ENCODE peak calls at places on chromosomes 3 and 15, in five cellular contexts. E is IMR-90, S is neuronal stem cell, Y is mesendoderm, H is H1. V is an unnamed sample. For H3K4me1, the result is how much of the 10 kb centered on the place peaks cover.

GRCh38 chr3:35437381-35437780 is 201.9 kb upstream of the ARPP21 start:
- DNase-seq in E (no peak), S (no peak), Y (no peak), H (no peak), V (no peak)

GRCh38 chr3:10285742-10286524 is 6.8 kb downstream of the GHRL start:
- DNase-seq in E (peak), S (no peak), Y (no peak), H (no peak), V (no peak)

GRCh38 chr15:62432702-62433398 is 267.8 kb upstream of the C2CD4B start:
- DNase-seq in E (no peak), S (no peak), Y (no peak), H (no peak), V (no peak)

GRCh38 chr3:176650478-176650877 is 546.8 kb downstream of the TBL1XR1 start:
- DNase-seq in E (peak), S (no peak), Y (peak), H (no peak), V (peak)

GRCh38 chr3:138941259-138941885 is 5.6 kb downstream of the FOXL2 start:
- DNase-seq in E (peak), S (peak), Y (peak), H (no peak), V (peak)

GRCh38 chr15:100788731-100789105 is 90.9 kb upstream of the ALDH1A3 start:
- DNase-seq in E (no peak), S (no peak), Y (no peak), H (no peak), V (no peak)

GRCh38 chr15:82966671-82967071 is 14.2 kb upstream of the HOMER2 start:
- DNase-seq in E (no peak), S (no peak), Y (no peak), H (no peak), V (no peak)

GRCh38 chr3:142356818-142357217 is 91.0 kb downstream of the XRN1 start:
- DNase-seq in E (no peak), S (no peak), Y (no peak), H (no peak), V (no peak)

GRCh38 chr3:8313591-8314298 is 187.9 kb upstream of the LMCD1 start:
- DNase-seq in E (no peak), S (no peak), Y (peak), H (no peak), V (no peak)

DNA sequence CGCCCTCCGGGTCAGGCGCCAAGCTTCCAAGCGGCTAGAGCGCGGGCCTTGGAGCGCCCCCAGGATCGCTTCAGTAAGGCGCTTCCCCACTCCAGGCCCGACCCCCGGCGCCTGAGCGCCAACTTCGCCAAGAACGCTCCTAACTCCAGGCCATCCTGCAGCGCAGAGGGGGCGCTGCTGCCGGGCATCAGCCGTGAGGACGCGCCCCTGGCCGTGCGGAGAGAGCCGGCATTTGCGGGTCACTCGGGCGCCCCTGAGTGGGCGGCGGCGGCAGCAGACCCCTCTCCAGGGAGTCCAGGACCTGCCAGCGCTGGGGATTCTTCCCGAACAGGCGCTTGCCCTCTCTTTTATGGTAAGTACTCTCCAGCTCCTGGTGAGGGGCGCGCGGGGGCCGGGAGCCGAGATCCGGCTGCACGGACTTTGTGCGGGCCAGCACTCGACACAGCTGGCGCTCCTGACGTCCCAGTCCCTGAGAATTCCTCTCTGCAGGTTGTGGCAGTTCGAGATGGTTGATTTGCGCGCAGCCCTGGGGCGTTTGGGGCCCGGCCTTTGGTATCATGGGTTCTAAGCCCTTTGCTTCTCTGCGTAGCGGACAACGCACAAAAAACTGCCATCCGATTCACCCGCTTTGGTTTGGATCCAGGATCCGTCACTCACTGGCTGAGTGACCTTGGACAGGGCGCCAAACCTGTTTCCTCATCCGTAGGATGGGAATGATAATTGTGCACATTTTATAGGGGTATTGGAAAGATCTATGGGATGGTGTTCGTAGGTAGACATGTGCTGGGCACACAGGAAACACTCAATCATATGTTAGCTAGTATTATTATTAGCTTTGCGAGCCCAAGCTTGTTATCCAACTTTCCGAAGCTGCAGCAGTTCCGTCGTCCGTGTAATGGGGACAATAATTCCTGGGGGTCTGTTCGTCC is 758 bp downstream of the SPSB4 start:
- DNase-seq in E (peak), S (peak), Y (peak), H (no peak), V (peak)
- H3K4me1 ChIP-seq in E (under half), S (under half), Y (under half), H (under half), V (under half)

DNA sequence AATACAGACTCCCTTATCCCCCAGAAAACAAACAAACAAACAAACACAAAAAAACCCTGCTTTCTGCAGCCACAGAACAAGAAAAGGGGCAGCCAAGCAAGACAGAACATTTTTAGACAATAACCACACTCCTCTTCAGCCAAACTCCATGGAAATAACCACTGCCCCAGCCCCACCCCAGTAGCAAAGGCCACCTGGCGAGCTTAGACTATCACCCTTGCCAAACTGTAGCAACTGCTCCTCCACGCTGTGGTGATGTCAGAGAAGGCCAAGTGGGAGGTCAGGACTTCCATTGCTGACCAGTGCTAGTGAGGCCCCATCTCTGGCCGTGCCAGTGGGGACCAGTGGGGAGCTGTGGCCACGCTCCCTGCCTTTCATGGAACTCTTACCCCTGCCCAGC is 60.3 kb upstream of the CHRNA7 start:
- DNase-seq in E (no peak), S (no peak), Y (no peak), H (no peak), V (no peak)
- H2BK15ac ChIP-seq in E (no peak), S (no peak), Y (no peak), H (no peak), V (no peak)

GRCh38 chr3:52056521-52056967 is at the start of gene DUSP7:
- DNase-seq in E (peak), S (peak), Y (peak), H (no peak), V (peak)
- H3K4me3 ChIP-seq in E (peak), S (peak), Y (peak), H (peak), V (peak)

DNA sequence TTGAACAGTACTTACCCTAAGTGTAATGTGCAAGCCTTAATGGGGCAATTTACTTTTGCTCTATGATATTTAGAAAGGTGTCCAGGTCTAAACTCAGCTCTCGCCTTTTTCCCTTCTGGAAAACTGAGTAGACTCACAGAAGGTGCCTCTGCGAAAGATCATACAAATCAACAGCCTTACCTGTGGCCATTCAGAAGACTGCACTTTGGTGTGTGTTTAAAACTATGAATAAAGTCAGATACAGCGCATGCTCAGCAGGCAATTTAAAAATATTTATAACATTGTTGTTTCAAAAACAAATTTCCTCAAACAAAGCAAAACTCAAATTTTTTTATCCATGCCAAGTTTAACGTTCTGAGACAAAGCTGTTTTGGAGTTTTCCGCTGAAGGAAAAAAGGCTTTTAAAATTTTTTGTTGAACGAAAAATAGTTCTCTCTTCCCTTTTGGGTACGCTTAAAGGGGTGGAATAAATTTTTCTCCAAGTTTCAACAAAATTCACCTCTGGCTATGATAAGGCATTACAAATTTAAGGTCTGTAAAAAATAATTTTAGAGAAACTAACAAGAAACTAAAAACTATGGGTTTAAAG is 156.3 kb downstream of the TIGIT start:
- DNase-seq in E (no peak), S (no peak), Y (no peak), H (no peak), V (no peak)
- H3K4me1 ChIP-seq in E (under half), S (under half), Y (under half), H (under half), V (under half)

DNA sequence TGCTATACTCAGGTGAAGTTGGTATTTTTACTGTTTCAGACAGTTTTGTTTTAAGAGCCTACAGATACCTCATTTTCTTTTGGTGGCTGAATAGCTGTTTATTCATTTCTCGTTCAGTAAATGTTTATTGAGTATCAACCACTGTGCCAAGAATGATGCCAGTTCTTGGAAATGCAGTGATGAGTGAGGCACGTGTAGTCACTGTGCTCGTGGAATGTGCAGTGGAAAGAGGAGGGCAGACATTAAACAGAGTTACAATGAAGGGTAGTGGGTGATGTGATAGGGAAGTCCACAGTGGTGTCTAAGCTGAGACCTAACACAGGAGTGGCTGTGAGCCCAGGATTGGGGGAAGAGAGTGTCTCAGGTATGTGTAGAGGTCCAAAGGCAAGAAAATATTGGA is 73.7 kb downstream of the ARHGEF26 start:
- DNase-seq in E (peak), S (no peak), Y (no peak), H (no peak), V (no peak)
- H2BK15ac ChIP-seq in E (no peak), S (no peak), Y (no peak), H (no peak), V (no peak)

GRCh38 chr15:64774556-64775523 is 549 bp downstream of the RBPMS2 start:
- DNase-seq in E (no peak), S (peak), Y (peak), H (no peak), V (peak)
- H3K4me3 ChIP-seq in E (peak), S (peak), Y (peak), H (peak), V (peak)

GRCh38 chr15:57324944-57325679 is 51.2 kb upstream of the CGNL1 start:
- DNase-seq in E (no peak), S (no peak), Y (no peak), H (no peak), V (no peak)

GRCh38 chr15:57323299-57323805 is 53.0 kb upstream of the CGNL1 start:
- DNase-seq in E (no peak), S (no peak), Y (no peak), H (no peak), V (no peak)

GRCh38 chr15:57323806-57324589 is 52.3 kb upstream of the CGNL1 start:
- DNase-seq in E (peak), S (no peak), Y (peak), H (no peak), V (no peak)

GRCh38 chr15:57326196-57326595 is 50.1 kb upstream of the CGNL1 start:
- DNase-seq in E (no peak), S (no peak), Y (no peak), H (no peak), V (no peak)

DNA sequence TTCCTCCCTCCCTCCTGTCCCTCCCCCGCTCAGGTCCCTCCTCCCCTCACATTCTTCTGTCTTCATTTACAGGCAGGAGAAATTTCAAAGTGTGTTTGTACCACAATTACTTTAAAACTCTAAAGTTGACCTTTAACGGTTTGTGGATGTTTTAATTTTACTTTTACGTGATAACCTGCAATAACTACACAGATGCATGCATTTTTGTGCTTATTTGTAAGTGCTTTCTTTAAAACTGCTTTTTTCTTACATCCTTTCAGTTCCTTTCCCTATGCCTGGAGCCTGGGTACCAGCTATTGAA is 51.8 kb upstream of the CGNL1 start:
- DNase-seq in E (no peak), S (no peak), Y (no peak), H (no peak), V (no peak)
- H3K4me1 ChIP-seq in E (under half), S (under half), Y (under half), H (under half), V (under half)

V was measured in mesenchymal stem cell.